ENCODE peak calls at places on chromosome 1, in nine cellular contexts. I, J, B, A, O, L, C, P and N are unnamed samples.

GRCh38 chr1:151545542-151545941 is 5.4 kb downstream of the TUFT1 start:
- DNase-seq in I (no peak), J (no peak), B (no peak), A (no peak), O (no peak), L (no peak), C (no peak), P (no peak), N (no peak)

GRCh38 chr1:109299087-109299983 is 7.5 kb downstream of the MYBPHL start:
- DNase-seq in I (peak), J (peak), B (no peak), A (no peak), O (peak), L (peak), C (no peak), P (no peak), N (no peak)

GRCh38 chr1:81974222-81974841 is 173.6 kb downstream of the ADGRL2 start:
- DNase-seq in I (no peak), J (no peak), B (no peak), A (no peak), O (peak), L (no peak), C (no peak), P (peak), N (no peak)

GRCh38 chr1:63703661-63704060 is 70.2 kb upstream of the ROR1 start:
- DNase-seq in I (no peak), J (no peak), B (no peak), A (no peak), O (no peak), L (no peak), C (no peak), P (no peak), N (no peak)

GRCh38 chr1:7645751-7646048 is 125.4 kb upstream of the VAMP3 start:
- DNase-seq in I (no peak), J (no peak), B (no peak), A (no peak), O (no peak), L (no peak), C (no peak), P (no peak), N (no peak)

GRCh38 chr1:7301346-7301993 is 469.6 kb upstream of the VAMP3 start:
- DNase-seq in I (no peak), J (no peak), B (no peak), A (no peak), O (no peak), L (no peak), C (no peak), P (no peak), N (no peak)

GRCh38 chr1:222006715-222007114 is 264.8 kb upstream of the DUSP10 start:
- DNase-seq in I (no peak), J (no peak), B (no peak), A (no peak), O (no peak), L (no peak), C (no peak), P (no peak), N (no peak)

GRCh38 chr1:109255673-109256072 is 6.3 kb downstream of the CELSR2 start:
- DNase-seq in I (no peak), J (no peak), B (no peak), A (no peak), O (no peak), L (no peak), C (no peak), P (no peak), N (no peak)

GRCh38 chr1:209363112-209363511 is 220.4 kb upstream of the CAMK1G start:
- DNase-seq in I (no peak), J (no peak), B (no peak), A (no peak), O (no peak), L (no peak), C (no peak), P (no peak), N (no peak)

GRCh38 chr1:225474986-225475820 is 47.4 kb upstream of the LBR start:
- DNase-seq in I (no peak), J (peak), B (peak), A (peak), O (peak), L (peak), C (peak), P (peak), N (peak)

GRCh38 chr1:28296401-28297220 is 32.2 kb upstream of the MED18 start:
- DNase-seq in I (no peak), J (peak), B (no peak), A (no peak), O (peak), L (no peak), C (no peak), P (peak), N (peak)

GRCh38 chr1:211967704-211968103 is 67.7 kb downstream of the INTS7 start:
- DNase-seq in I (no peak), J (no peak), B (no peak), A (no peak), O (no peak), L (peak), C (no peak), P (no peak), N (peak)

GRCh38 chr1:158117854-158118691 is 62.6 kb upstream of the CD1D start:
- DNase-seq in I (peak), J (peak), B (peak), A (peak), O (no peak), L (peak), C (peak), P (no peak), N (peak)

GRCh38 chr1:107963601-107964396 is 1.2 kb downstream of the VAV3 start:
- DNase-seq in I (no peak), J (peak), B (peak), A (peak), O (peak), L (peak), C (peak), P (no peak), N (peak)

GRCh38 chr1:116279715-116280114 is 93.3 kb upstream of the ATP1A1 start:
- DNase-seq in I (no peak), J (no peak), B (no peak), A (no peak), O (no peak), L (no peak), C (no peak), P (no peak), N (no peak)

GRCh38 chr1:93080424-93080823 is 1.3 kb downstream of the MTF2 start:
- DNase-seq in I (peak), J (no peak), B (no peak), A (peak), O (peak), L (peak), C (peak), P (peak), N (peak)

GRCh38 chr1:47707887-47708535 is 270.2 kb downstream of the FOXD2 start:
- DNase-seq in I (no peak), J (no peak), B (no peak), A (no peak), O (no peak), L (no peak), C (no peak), P (no peak), N (no peak)

GRCh38 chr1:167165219-167165618 is 55.5 kb upstream of the POU2F1 start:
- DNase-seq in I (no peak), J (no peak), B (no peak), A (no peak), O (no peak), L (no peak), C (no peak), P (no peak), N (no peak)

GRCh38 chr1:1599919-1600860 is at the start of gene FNDC10:
- DNase-seq in I (no peak), J (no peak), B (no peak), A (peak), O (no peak), L (no peak), C (no peak), P (no peak), N (no peak)

GRCh38 chr1:44785027-44785376 is 3.0 kb downstream of the BEST4 start:
- DNase-seq in I (no peak), J (no peak), B (no peak), A (no peak), O (no peak), L (no peak), C (no peak), P (no peak), N (no peak)

GRCh38 chr1:172746091-172746949 is 87.4 kb downstream of the FASLG start:
- DNase-seq in I (peak), J (no peak), B (no peak), A (peak), O (peak), L (peak), C (peak), P (peak), N (no peak)

GRCh38 chr1:202259705-202260104 is 66.1 kb downstream of the LGR6 start:
- DNase-seq in I (no peak), J (no peak), B (no peak), A (no peak), O (no peak), L (no peak), C (no peak), P (no peak), N (no peak)

GRCh38 chr1:10170362-10170665 is 40.1 kb upstream of the KIF1B start:
- DNase-seq in I (no peak), J (no peak), B (no peak), A (peak), O (no peak), L (no peak), C (no peak), P (no peak), N (no peak)

GRCh38 chr1:25858494-25858893 is 763 bp downstream of the AUNIP start:
- DNase-seq in I (no peak), J (no peak), B (no peak), A (no peak), O (no peak), L (no peak), C (no peak), P (no peak), N (no peak)

GRCh38 chr1:174965006-174965971 is 34.5 kb upstream of the CACYBP start:
- DNase-seq in I (no peak), J (no peak), B (no peak), A (no peak), O (no peak), L (peak), C (no peak), P (no peak), N (peak)